ENCODE peak calls at places on chromosomes 3 and 15, in six cellular contexts. One of them, this sample, is unnamed.

GRCh38 chr3:179260949-179261765 is 10.2 kb upstream of the KCNMB3 start:
- DNase-seq in heart right ventricle: peak
- DNase-seq in Peyer's patch: peak
- DNase-seq in tibial artery: peak
- DNase-seq in DND-41: peak
- DNase-seq in transverse colon: peak
- DNase-seq in this sample: no peak

GRCh38 chr3:169215953-169216352 is 447.6 kb downstream of the MECOM start:
- DNase-seq in heart right ventricle: no peak
- DNase-seq in tibial artery: no peak
- DNase-seq in DND-41: no peak
- DNase-seq in transverse colon: no peak
- DNase-seq in Peyer's patch: no peak
- DNase-seq in this sample: no peak

GRCh38 chr3:76631251-76631650 is 408.6 kb upstream of the ROBO2 start:
- DNase-seq in tibial artery: no peak
- DNase-seq in transverse colon: no peak
- DNase-seq in DND-41: no peak
- DNase-seq in Peyer's patch: no peak
- DNase-seq in heart right ventricle: no peak
- DNase-seq in this sample: no peak

GRCh38 chr3:47159153-47159552 is 4.8 kb downstream of the SETD2 start:
- DNase-seq in DND-41: no peak
- DNase-seq in transverse colon: no peak
- DNase-seq in tibial artery: no peak
- DNase-seq in Peyer's patch: no peak
- DNase-seq in heart right ventricle: no peak
- DNase-seq in this sample: no peak

GRCh38 chr3:52851348-52851747 is 16.5 kb upstream of the MUSTN1 start:
- DNase-seq in heart right ventricle: no peak
- DNase-seq in DND-41: peak
- DNase-seq in Peyer's patch: no peak
- DNase-seq in tibial artery: peak
- DNase-seq in transverse colon: no peak
- DNase-seq in this sample: peak

GRCh38 chr3:138438896-138439295 is 4.5 kb downstream of the ESYT3 start:
- DNase-seq in DND-41: no peak
- DNase-seq in Peyer's patch: peak
- DNase-seq in transverse colon: no peak
- DNase-seq in tibial artery: no peak
- DNase-seq in heart right ventricle: no peak
- DNase-seq in this sample: no peak

GRCh38 chr3:111688190-111688800 is 93.1 kb upstream of the ZBED2 start:
- DNase-seq in transverse colon: no peak
- DNase-seq in Peyer's patch: no peak
- DNase-seq in DND-41: no peak
- DNase-seq in heart right ventricle: no peak
- DNase-seq in tibial artery: no peak
- DNase-seq in this sample: no peak

GRCh38 chr15:90667063-90667754 is 49.9 kb upstream of the BLM start:
- DNase-seq in heart right ventricle: no peak
- DNase-seq in tibial artery: peak
- DNase-seq in transverse colon: no peak
- DNase-seq in DND-41: no peak
- DNase-seq in Peyer's patch: peak
- DNase-seq in this sample: no peak

GRCh38 chr15:95884276-95884675 is 446.2 kb upstream of the NR2F2 start:
- DNase-seq in transverse colon: no peak
- DNase-seq in heart right ventricle: no peak
- DNase-seq in tibial artery: no peak
- DNase-seq in DND-41: no peak
- DNase-seq in Peyer's patch: no peak
- DNase-seq in this sample: no peak

DNA sequence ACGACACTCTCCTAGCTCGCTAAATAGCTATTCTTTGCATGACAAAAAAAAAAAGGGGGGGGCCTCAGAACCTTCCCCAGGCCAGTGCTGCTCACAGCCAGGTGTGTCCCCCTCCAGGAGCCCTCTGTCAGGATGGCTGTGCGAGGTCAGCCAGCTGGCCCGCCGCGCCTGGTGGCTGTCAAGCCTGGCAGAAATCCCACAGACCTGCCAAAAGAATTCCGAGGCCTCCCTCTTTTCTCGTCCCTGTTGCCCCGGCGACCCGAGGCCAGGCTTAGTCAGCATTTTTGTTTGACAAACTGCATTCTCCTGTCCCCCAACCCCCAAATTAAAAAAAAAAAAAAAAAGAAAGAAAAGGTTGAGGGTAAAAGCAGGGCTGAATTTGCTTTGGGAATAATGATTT is 61.9 kb downstream of the TM4SF4 start:
- DNase-seq in tibial artery: no peak
- DNase-seq in Peyer's patch: no peak
- DNase-seq in heart right ventricle: peak
- DNase-seq in DND-41: no peak
- DNase-seq in transverse colon: peak
- DNase-seq in this sample: no peak
- H3K4me3 ChIP-seq in tibial artery: peak
- H3K4me3 ChIP-seq in Peyer's patch: no peak
- H3K4me3 ChIP-seq in heart right ventricle: no peak
- H3K4me3 ChIP-seq in DND-41: no peak
- H3K4me3 ChIP-seq in transverse colon: no peak
- H3K4me3 ChIP-seq in this sample: no peak

GRCh38 chr15:64225804-64226203 is 63.0 kb upstream of the PPIB start:
- DNase-seq in Peyer's patch: no peak
- DNase-seq in heart right ventricle: no peak
- DNase-seq in transverse colon: no peak
- DNase-seq in tibial artery: no peak
- DNase-seq in DND-41: no peak
- DNase-seq in this sample: no peak
- H3K4me3 ChIP-seq in Peyer's patch: no peak
- H3K4me3 ChIP-seq in heart right ventricle: no peak
- H3K4me3 ChIP-seq in transverse colon: no peak
- H3K4me3 ChIP-seq in tibial artery: no peak
- H3K4me3 ChIP-seq in DND-41: no peak
- H3K4me3 ChIP-seq in this sample: no peak

GRCh38 chr3:122079524-122079923 is 24.4 kb downstream of the CD86 start:
- DNase-seq in tibial artery: no peak
- DNase-seq in transverse colon: no peak
- DNase-seq in Peyer's patch: no peak
- DNase-seq in heart right ventricle: no peak
- DNase-seq in DND-41: no peak
- DNase-seq in this sample: no peak

GRCh38 chr3:122080188-122080587 is 25.0 kb downstream of the CD86 start:
- DNase-seq in tibial artery: no peak
- DNase-seq in heart right ventricle: no peak
- DNase-seq in transverse colon: no peak
- DNase-seq in DND-41: no peak
- DNase-seq in Peyer's patch: no peak
- DNase-seq in this sample: no peak

GRCh38 chr3:122076414-122077292 is 21.5 kb downstream of the CD86 start:
- DNase-seq in Peyer's patch: no peak
- DNase-seq in DND-41: no peak
- DNase-seq in heart right ventricle: no peak
- DNase-seq in tibial artery: no peak
- DNase-seq in transverse colon: no peak
- DNase-seq in this sample: no peak

GRCh38 chr3:122078235-122078935 is 23.2 kb downstream of the CD86 start:
- DNase-seq in transverse colon: no peak
- DNase-seq in heart right ventricle: no peak
- DNase-seq in Peyer's patch: no peak
- DNase-seq in tibial artery: no peak
- DNase-seq in DND-41: no peak
- DNase-seq in this sample: no peak

GRCh38 chr3:122077293-122078234 is 22.4 kb downstream of the CD86 start:
- DNase-seq in Peyer's patch: peak
- DNase-seq in transverse colon: no peak
- DNase-seq in heart right ventricle: no peak
- DNase-seq in DND-41: no peak
- DNase-seq in tibial artery: no peak
- DNase-seq in this sample: no peak
- H3K4me3 ChIP-seq in Peyer's patch: no peak
- H3K4me3 ChIP-seq in transverse colon: no peak
- H3K4me3 ChIP-seq in heart right ventricle: no peak
- H3K4me3 ChIP-seq in DND-41: no peak
- H3K4me3 ChIP-seq in tibial artery: no peak
- H3K4me3 ChIP-seq in this sample: no peak

GRCh38 chr15:70042553-70043214 is 55.0 kb downstream of the TLE3 start:
- DNase-seq in DND-41: no peak
- DNase-seq in tibial artery: no peak
- DNase-seq in transverse colon: no peak
- DNase-seq in heart right ventricle: no peak
- DNase-seq in Peyer's patch: no peak
- DNase-seq in this sample: no peak
- H3K4me3 ChIP-seq in DND-41: no peak
- H3K4me3 ChIP-seq in tibial artery: no peak
- H3K4me3 ChIP-seq in transverse colon: no peak
- H3K4me3 ChIP-seq in heart right ventricle: no peak
- H3K4me3 ChIP-seq in Peyer's patch: no peak
- H3K4me3 ChIP-seq in this sample: no peak

GRCh38 chr3:32571192-32571485 is 481 bp upstream of the DYNC1LI1 start:
- DNase-seq in transverse colon: no peak
- DNase-seq in heart right ventricle: no peak
- DNase-seq in DND-41: no peak
- DNase-seq in tibial artery: no peak
- DNase-seq in Peyer's patch: no peak
- DNase-seq in this sample: no peak
- H3K4me3 ChIP-seq in transverse colon: peak
- H3K4me3 ChIP-seq in heart right ventricle: peak
- H3K4me3 ChIP-seq in DND-41: peak
- H3K4me3 ChIP-seq in tibial artery: peak
- H3K4me3 ChIP-seq in Peyer's patch: peak
- H3K4me3 ChIP-seq in this sample: peak

DNA sequence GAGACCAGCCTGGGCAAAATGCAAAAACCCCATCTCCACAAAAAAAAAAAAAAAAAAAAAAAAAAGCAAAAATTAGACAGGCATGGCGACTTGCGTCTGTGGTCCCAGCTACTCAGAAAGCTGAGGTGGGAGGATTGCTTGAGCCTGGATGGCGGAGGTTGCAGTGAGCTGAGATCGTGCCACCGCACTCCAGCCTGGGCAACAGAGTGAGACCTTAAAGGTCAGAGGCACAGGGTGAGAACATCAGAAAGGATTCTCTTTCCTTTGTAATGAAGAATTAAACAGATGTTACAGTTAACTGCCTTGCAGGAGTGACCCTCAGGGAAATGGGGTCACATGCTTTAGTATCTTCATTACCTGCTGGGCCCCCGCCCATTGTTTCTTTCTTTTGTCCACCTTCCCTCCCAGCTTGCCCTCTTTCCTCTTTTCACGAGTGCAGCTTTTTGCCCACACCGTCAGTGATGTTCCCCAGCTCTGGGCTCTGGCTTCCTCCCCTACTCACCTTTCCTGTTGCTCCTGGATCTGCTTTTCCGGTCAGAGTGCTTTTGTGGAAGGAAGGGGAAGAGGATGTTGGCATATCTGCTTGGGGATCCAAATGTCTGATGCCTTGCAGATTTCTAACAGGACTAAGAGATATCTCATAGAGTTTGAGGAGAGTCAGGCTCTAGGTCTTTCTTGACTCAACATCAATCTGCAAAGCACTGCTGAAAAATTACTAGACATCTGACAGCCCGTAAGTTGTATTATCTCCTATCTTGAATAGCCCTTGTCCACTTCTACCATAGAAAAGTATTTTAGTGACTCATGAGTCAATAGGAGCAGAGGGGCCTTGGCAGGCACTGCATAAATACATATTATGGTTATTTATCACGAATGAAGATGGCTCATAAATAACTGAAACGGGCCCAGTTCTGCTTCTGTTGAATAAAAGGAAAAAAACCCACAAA is 35.6 kb upstream of the NDUFB4 start:
- DNase-seq in DND-41: no peak
- DNase-seq in heart right ventricle: no peak
- DNase-seq in transverse colon: no peak
- DNase-seq in Peyer's patch: no peak
- DNase-seq in tibial artery: no peak
- DNase-seq in this sample: no peak
- H3K4me3 ChIP-seq in DND-41: no peak
- H3K4me3 ChIP-seq in heart right ventricle: no peak
- H3K4me3 ChIP-seq in transverse colon: no peak
- H3K4me3 ChIP-seq in Peyer's patch: no peak
- H3K4me3 ChIP-seq in tibial artery: no peak
- H3K4me3 ChIP-seq in this sample: no peak

GRCh38 chr3:157514371-157514919 is 11.2 kb upstream of the VEPH1 start:
- DNase-seq in heart right ventricle: no peak
- DNase-seq in Peyer's patch: no peak
- DNase-seq in transverse colon: no peak
- DNase-seq in DND-41: no peak
- DNase-seq in tibial artery: no peak
- DNase-seq in this sample: no peak

GRCh38 chr3:157512534-157512933 is 9.3 kb upstream of the VEPH1 start:
- DNase-seq in heart right ventricle: no peak
- DNase-seq in transverse colon: no peak
- DNase-seq in Peyer's patch: no peak
- DNase-seq in tibial artery: no peak
- DNase-seq in DND-41: no peak
- DNase-seq in this sample: no peak

GRCh38 chr3:157513585-157513984 is 10.4 kb upstream of the VEPH1 start:
- DNase-seq in tibial artery: no peak
- DNase-seq in DND-41: no peak
- DNase-seq in transverse colon: no peak
- DNase-seq in heart right ventricle: no peak
- DNase-seq in Peyer's patch: no peak
- DNase-seq in this sample: no peak

GRCh38 chr3:157502916-157503620 is at the start of gene VEPH1:
- DNase-seq in heart right ventricle: no peak
- DNase-seq in DND-41: no peak
- DNase-seq in tibial artery: no peak
- DNase-seq in transverse colon: peak
- DNase-seq in Peyer's patch: no peak
- DNase-seq in this sample: no peak

GRCh38 chr3:157508461-157508860 is 5.2 kb upstream of the VEPH1 start:
- DNase-seq in transverse colon: no peak
- DNase-seq in Peyer's patch: no peak
- DNase-seq in tibial artery: no peak
- DNase-seq in DND-41: no peak
- DNase-seq in heart right ventricle: no peak
- DNase-seq in this sample: no peak
- H3K4me3 ChIP-seq in transverse colon: no peak
- H3K4me3 ChIP-seq in Peyer's patch: no peak
- H3K4me3 ChIP-seq in tibial artery: no peak
- H3K4me3 ChIP-seq in DND-41: no peak
- H3K4me3 ChIP-seq in heart right ventricle: no peak
- H3K4me3 ChIP-seq in this sample: no peak

This sample was measured in Jurkat, Clone E6-1.